ENCODE peak calls at places on chromosomes 5 and 9, in four cellular contexts. N is astrocyte, U is GM23248, I is neural progenitor cell. C is an unnamed sample.

GRCh38 chr9:100011062-100011681 is 87.6 kb downstream of the ERP44 start:
- DNase-seq in N (peak; percentile 26), U (peak; percentile 60), I (peak; percentile 62), C (peak; percentile 66)

GRCh38 chr9:89215342-89215741 is 36.7 kb upstream of the SHC3 start:
- DNase-seq in I (peak; percentile 20), U (no peak), N (no peak), C (no peak)

GRCh38 chr5:52119768-52120167 is 667.9 kb upstream of the ITGA1 start:
- DNase-seq in N (no peak), I (peak; percentile 4), U (no peak), C (no peak)

GRCh38 chr5:172531704-172532026 is 77.3 kb upstream of the SH3PXD2B start:
- DNase-seq in I (no peak), N (no peak), U (no peak), C (no peak)

GRCh38 chr5:94503677-94504076 is 114.7 kb downstream of the KIAA0825 start:
- DNase-seq in U (no peak), I (no peak), N (no peak), C (no peak)

GRCh38 chr9:82513242-82513750 is 524.7 kb downstream of the SPATA31D1 start:
- DNase-seq in N (peak; percentile 89), U (peak; percentile 61), I (no peak), C (no peak)

GRCh38 chr5:68898961-68899471 is 194.8 kb upstream of the SLC30A5 start:
- DNase-seq in N (peak; percentile 77), I (peak; percentile 33), U (peak; percentile 83), C (peak; percentile 91)

GRCh38 chr5:134224905-134225779 is 731 bp downstream of the PPP2CA start:
- DNase-seq in N (peak; percentile 75), I (peak; percentile 93), U (peak; percentile 88), C (peak; percentile 78)

GRCh38 chr5:1001406-1002270 is 7.0 kb upstream of the NKD2 start:
- DNase-seq in U (no peak), I (no peak), N (no peak), C (no peak)

GRCh38 chr5:67014957-67015400 is 181.6 kb downstream of the CD180 start:
- DNase-seq in U (no peak), N (peak; percentile 52), I (no peak), C (peak; percentile 26)

GRCh38 chr9:96858018-96858573 is 3.8 kb upstream of the ZNF782 start:
- DNase-seq in N (peak; percentile 71), U (peak; percentile 67), I (no peak), C (peak; percentile 90)

GRCh38 chr5:111548312-111548930 is 36.1 kb upstream of the STARD4 start:
- DNase-seq in I (no peak), N (no peak), U (no peak), C (no peak)

DNA sequence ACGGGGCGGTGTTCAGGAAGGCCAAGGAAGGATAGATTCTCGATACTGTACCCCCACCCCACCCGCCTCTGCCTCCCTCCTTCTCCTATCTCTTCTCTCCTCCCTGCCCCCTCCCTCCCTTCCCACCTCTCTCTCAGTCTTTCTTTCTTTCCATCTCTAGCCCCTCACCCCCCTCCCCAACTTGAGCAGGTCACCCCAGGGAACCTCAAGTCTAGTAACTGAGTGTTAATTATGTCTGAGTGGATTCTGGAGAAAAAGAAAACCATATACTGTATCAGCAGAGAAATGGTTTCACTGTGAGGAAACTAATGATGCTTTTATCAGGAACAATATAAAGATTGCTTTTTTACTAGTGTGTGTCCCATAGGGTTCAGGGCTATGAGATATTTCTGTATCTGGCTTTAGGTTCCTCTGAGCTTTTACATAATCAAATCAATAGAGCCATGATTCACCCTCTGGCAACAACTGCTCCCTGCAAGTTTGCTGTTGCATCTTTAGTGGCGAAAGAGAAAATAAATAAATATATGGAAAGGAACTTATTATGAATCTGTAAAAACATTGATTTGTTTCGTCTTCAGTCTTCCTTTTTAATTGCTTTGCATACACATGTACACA is 639.7 kb downstream of the CCDC171 start:
- DNase-seq in N (peak; percentile 62), U (peak; percentile 56), I (no peak), C (peak; percentile 45)
- TF ChIP-seq EZH2 in N (no peak), U (no peak), I (no peak), C (no peak)

DNA sequence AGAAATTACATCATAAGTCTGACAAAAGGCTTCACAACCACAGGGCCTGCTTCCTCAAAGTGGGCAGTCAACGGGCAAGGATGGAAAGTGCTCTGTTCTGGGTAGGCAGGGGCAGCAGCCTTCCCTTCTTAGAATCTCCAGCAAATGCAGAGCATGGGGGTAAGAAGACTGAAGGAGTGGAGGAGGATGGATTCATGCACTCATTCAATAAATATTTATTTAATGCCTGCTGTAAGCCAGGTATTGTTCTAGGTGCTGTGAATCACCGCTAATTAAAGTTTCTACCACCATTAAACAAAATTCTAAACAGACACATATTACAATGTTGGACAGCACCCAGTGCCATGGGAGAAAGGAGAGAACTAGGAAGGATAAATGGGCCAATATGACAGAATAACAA is 195.6 kb downstream of the ELAVL2 start:
- DNase-seq in I (no peak), U (no peak), N (no peak), C (peak; percentile 59)
- TF ChIP-seq EZH2 in I (no peak), U (no peak), N (no peak), C (no peak)

GRCh38 chr9:136544549-136545064 is 1.2 kb downstream of the NOTCH1 start:
- DNase-seq in N (no peak), I (peak; percentile 71), U (peak; percentile 65), C (peak; percentile 44)
- TF ChIP-seq EZH2 in N (no peak), I (no peak), U (no peak), C (no peak)

DNA sequence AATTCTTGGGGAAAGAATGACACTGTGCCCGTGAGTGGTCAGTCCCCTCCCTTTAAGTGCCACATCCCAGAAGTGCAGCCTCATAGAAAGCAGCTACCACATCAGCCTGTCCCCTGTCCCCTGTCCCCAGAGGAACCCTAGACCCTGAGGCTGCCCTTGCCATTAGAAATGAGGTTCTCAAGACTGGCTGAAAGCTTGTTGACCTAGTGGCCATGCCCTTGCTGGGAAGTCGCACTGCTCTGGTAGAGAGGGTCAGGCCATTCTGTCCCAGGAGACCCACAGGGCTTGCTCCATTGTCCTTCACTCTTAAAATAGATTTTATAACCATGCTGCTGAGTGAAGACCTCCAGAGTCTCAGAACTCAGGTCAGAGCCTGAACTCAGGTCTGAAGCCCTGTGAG is 184.5 kb downstream of the RGS3 start:
- DNase-seq in I (no peak), N (no peak), U (no peak), C (no peak)
- TF ChIP-seq EZH2 in I (no peak), N (no peak), U (no peak), C (no peak)